ENCODE peak calls at places on chromosomes 3 and 15, in ten cellular contexts. D is iPS-NIHi11; B is RWPE1; S is stimulated activated naive CD4-positive, alpha-beta T cell treated with Interleukin-2 at 50 U/mL for 16 hours; A is stimulated activated CD4-positive, alpha-beta T cell treated with anti-CD3 and anti-CD28 coated beads, Interleukin-1b, Interleukin-23, amount 100 ng/mL, for 24 hours; U is HuH-7.5; W is CD4-positive, alpha-beta T cell; J is EL; O is mesothelial cell of epicardium; I is NCI-H1436. X is an unnamed sample.
A peak's percentile ranks its signal among the peaks of the same experiment; 100 is the strongest.

GRCh38 chr15:95129589-95129988 is 898.2 kb downstream of the MCTP2 start:
- DNase-seq in U (no peak), J (peak; percentile 43), A (no peak), S (no peak), D (no peak), W (no peak), O (no peak), B (no peak), I (no peak), X (no peak)

GRCh38 chr3:102024270-102024904 is 175.1 kb downstream of the NFKBIZ start:
- DNase-seq in U (no peak), W (no peak), S (peak; percentile 3), O (no peak), A (peak; percentile 5), D (no peak), J (no peak), I (no peak), B (no peak), X (no peak)

GRCh38 chr3:102129774-102130608 is 280.7 kb downstream of the NFKBIZ start:
- DNase-seq in S (no peak), W (no peak), O (no peak), A (no peak), D (no peak), U (no peak), J (peak; percentile 69), B (peak; percentile 53), I (no peak), X (no peak)

GRCh38 chr15:82566690-82567089 is 26.4 kb upstream of the RPS17 start:
- DNase-seq in U (no peak), J (peak; percentile 35), I (no peak), D (no peak), O (no peak), B (no peak), S (no peak), W (no peak), A (no peak), X (no peak)

GRCh38 chr15:75202251-75203016 is 752 bp downstream of the C15orf39 start:
- DNase-seq in A (peak; percentile 49), W (peak; percentile 88), B (peak; percentile 75), J (peak; percentile 80), O (peak; percentile 70), S (peak; percentile 82), D (peak; percentile 62), I (peak; percentile 52), U (peak; percentile 88), X (peak; percentile 62)

GRCh38 chr3:31096661-31097060 is 202.2 kb upstream of the GADL1 start:
- DNase-seq in I (no peak), A (no peak), U (no peak), W (no peak), S (no peak), J (no peak), O (no peak), B (no peak), D (no peak), X (no peak)

GRCh38 chr15:68644088-68644904 is 65.5 kb downstream of the CORO2B start:
- DNase-seq in O (peak; percentile 28), I (no peak), J (peak; percentile 75), A (no peak), U (no peak), W (no peak), B (no peak), S (no peak), D (no peak), X (no peak)

GRCh38 chr3:125684199-125684598 is 88.9 kb upstream of the OSBPL11 start:
- DNase-seq in B (no peak), O (no peak), S (no peak), U (no peak), I (no peak), W (no peak), A (no peak), J (peak; percentile 20), D (peak; percentile 61), X (peak; percentile 29)

GRCh38 chr15:68578175-68578959 is 426 bp upstream of the CORO2B start:
- DNase-seq in J (peak; percentile 73), D (peak; percentile 69), B (peak; percentile 32), O (peak; percentile 68), A (no peak), W (peak; percentile 37), I (peak; percentile 39), U (peak; percentile 46), S (no peak), X (peak; percentile 48)

GRCh38 chr15:69395991-69396390 is 18.2 kb upstream of the KIF23 start:
- DNase-seq in O (no peak), J (no peak), W (no peak), B (no peak), A (no peak), S (no peak), D (no peak), U (no peak), I (no peak), X (no peak)

GRCh38 chr15:40029979-40030893 is 8.7 kb downstream of the SRP14 start:
- DNase-seq in W (no peak), J (peak; percentile 26), B (no peak), A (no peak), D (peak; percentile 57), S (no peak), O (no peak), U (no peak), I (no peak), X (peak; percentile 24)

GRCh38 chr15:75143738-75144334 is 57.8 kb upstream of the C15orf39 start:
- DNase-seq in A (no peak), S (no peak), J (no peak), D (no peak), U (no peak), W (no peak), B (no peak), O (no peak), I (no peak), X (no peak)

GRCh38 chr3:196558476-196558875 is 9.9 kb downstream of the WDR53 start:
- DNase-seq in U (no peak), J (no peak), A (no peak), D (no peak), W (no peak), B (no peak), S (no peak), O (no peak), I (no peak), X (no peak)

GRCh38 chr15:66139816-66140215 is 113.7 kb downstream of the MEGF11 start:
- DNase-seq in B (no peak), W (no peak), J (no peak), I (no peak), A (no peak), D (no peak), S (no peak), U (no peak), O (no peak), X (no peak)

GRCh38 chr3:69368129-69368741 is 17.7 kb downstream of the FRMD4B start:
- DNase-seq in S (no peak), W (no peak), I (no peak), U (no peak), J (peak; percentile 20), B (no peak), A (no peak), O (no peak), D (no peak), X (no peak)

GRCh38 chr3:49715611-49716121 is 3.8 kb downstream of the AMIGO3 start:
- DNase-seq in W (no peak), S (no peak), B (no peak), I (no peak), A (no peak), J (no peak), O (no peak), D (no peak), U (no peak), X (no peak)

GRCh38 chr3:45593708-45594601 is 596 bp upstream of the LIMD1 start:
- DNase-seq in I (peak; percentile 12), U (peak; percentile 85), D (peak; percentile 94), S (peak; percentile 69), A (no peak), B (peak; percentile 60), W (peak; percentile 72), O (peak; percentile 74), J (peak; percentile 83), X (peak; percentile 85)

GRCh38 chr3:4995500-4996053 is 16.3 kb downstream of the BHLHE40 start:
- DNase-seq in S (no peak), D (no peak), A (no peak), O (no peak), B (peak; percentile 58), J (peak; percentile 87), W (no peak), U (no peak), I (no peak), X (no peak)

GRCh38 chr3:42501681-42502428 is 588 bp upstream of the VIPR1 start:
- DNase-seq in B (peak; percentile 49), U (peak; percentile 78), I (no peak), W (peak; percentile 73), J (peak; percentile 43), S (peak; percentile 59), A (peak; percentile 27), D (peak; percentile 42), O (peak; percentile 51), X (no peak)

GRCh38 chr3:154122096-154122911 is 1.1 kb downstream of the ARHGEF26 start:
- DNase-seq in I (peak; percentile 27), O (peak; percentile 43), J (no peak), B (peak; percentile 9), D (peak; percentile 59), S (no peak), A (no peak), W (no peak), U (no peak), X (peak; percentile 39)

GRCh38 chr3:171620825-171621434 is 160.7 kb upstream of the TNIK start:
- DNase-seq in D (no peak), B (no peak), S (no peak), J (peak; percentile 59), U (no peak), A (no peak), O (no peak), W (no peak), I (no peak), X (peak; percentile 50)

GRCh38 chr3:48459773-48460516 is 13.4 kb downstream of the ATRIP start:
- DNase-seq in W (no peak), B (no peak), U (no peak), J (no peak), D (no peak), A (no peak), S (no peak), I (no peak), O (no peak), X (no peak)